ENCODE peak calls at places on chromosomes 11 and 22, in eight cellular contexts. L, J, Y, R, P, Z, B and W are unnamed samples. For H3K9me3, the result is how much of the 10 kb centered on the place peaks cover.

GRCh38 chr11:124825876-124826275 is 25.7 kb upstream of the MSANTD2 start:
- DNase-seq in L (no peak), B (no peak), J (no peak), P (no peak), R (no peak), Y (no peak), Z (no peak), W (no peak)

GRCh38 chr22:35424761-35425160 is 24.8 kb downstream of the MCM5 start:
- DNase-seq in J (no peak), B (no peak), R (no peak), L (no peak), Y (no peak), Z (no peak), P (no peak), W (no peak)

GRCh38 chr11:113705871-113706654 is at the start of gene TMPRSS5:
- DNase-seq in P (no peak), B (no peak), L (peak), J (no peak), Z (no peak), R (no peak), Y (no peak), W (no peak)

GRCh38 chr11:114566273-114566672 is 6.6 kb upstream of the NXPE1 start:
- DNase-seq in Z (no peak), P (no peak), J (no peak), L (peak), Y (no peak), B (no peak), R (no peak), W (no peak)

GRCh38 chr22:37425800-37426531 is 1.3 kb downstream of the ELFN2 start:
- DNase-seq in P (no peak), B (no peak), Z (no peak), L (peak), J (peak), Y (peak), R (no peak), W (peak)

GRCh38 chr22:23882370-23882769 is 11.8 kb upstream of the MIF start:
- DNase-seq in Y (no peak), P (no peak), L (no peak), Z (no peak), R (no peak), J (no peak), B (no peak), W (no peak)

GRCh38 chr11:94183886-94184264 is 55.2 kb downstream of the PANX1 start:
- DNase-seq in P (peak), B (peak), Z (peak), Y (peak), L (peak), J (no peak), R (peak), W (peak)

GRCh38 chr11:123560001-123560400 is 94.4 kb downstream of the SCN3B start:
- DNase-seq in B (peak), L (peak), Z (no peak), P (no peak), J (no peak), R (peak), Y (no peak), W (peak)

GRCh38 chr22:27973851-27974250 is 54.8 kb upstream of the PITPNB start:
- DNase-seq in Z (no peak), L (peak), J (no peak), B (no peak), P (no peak), R (no peak), Y (no peak), W (no peak)

GRCh38 chr11:122085264-122085663 is 30.8 kb downstream of the BLID start:
- DNase-seq in R (peak), Y (no peak), B (no peak), Z (peak), P (no peak), J (no peak), L (no peak), W (no peak)

GRCh38 chr22:32044913-32045312 is 1.9 kb downstream of the SLC5A1 start:
- DNase-seq in Y (no peak), B (peak), J (no peak), P (no peak), Z (peak), L (no peak), R (peak), W (peak)

GRCh38 chr11:36377759-36378553 is 81.9 kb downstream of the PRR5L start:
- DNase-seq in B (no peak), R (no peak), Z (no peak), L (no peak), Y (no peak), P (no peak), J (peak), W (no peak)

GRCh38 chr11:65121447-65121864 is 478 bp downstream of the FAU start:
- DNase-seq in L (peak), R (peak), Y (peak), B (no peak), P (no peak), J (peak), Z (no peak), W (peak)

GRCh38 chr22:30192427-30192826 is 54.1 kb downstream of the LIF start:
- DNase-seq in Y (peak), P (no peak), L (no peak), Z (peak), R (no peak), J (no peak), B (no peak), W (no peak)

GRCh38 chr22:30191049-30191701 is 55.4 kb downstream of the LIF start:
- DNase-seq in R (peak), L (no peak), B (no peak), P (no peak), Y (no peak), Z (no peak), J (no peak), W (peak)

GRCh38 chr22:30195245-30196140 is 51.1 kb downstream of the LIF start:
- DNase-seq in Z (peak), L (no peak), R (peak), P (no peak), Y (no peak), J (no peak), B (no peak), W (no peak)

GRCh38 chr22:30190619-30191018 is 55.9 kb downstream of the LIF start:
- DNase-seq in B (no peak), L (no peak), Y (no peak), J (no peak), Z (no peak), P (no peak), R (no peak), W (no peak)

GRCh38 chr22:30193031-30193794 is 53.3 kb downstream of the LIF start:
- DNase-seq in P (no peak), J (no peak), Y (no peak), L (no peak), R (no peak), Z (no peak), B (no peak), W (no peak)
- H2AFZ ChIP-seq in P (no peak), J (no peak), Y (no peak), L (no peak), R (no peak), Z (no peak), B (no peak), W (no peak)

DNA sequence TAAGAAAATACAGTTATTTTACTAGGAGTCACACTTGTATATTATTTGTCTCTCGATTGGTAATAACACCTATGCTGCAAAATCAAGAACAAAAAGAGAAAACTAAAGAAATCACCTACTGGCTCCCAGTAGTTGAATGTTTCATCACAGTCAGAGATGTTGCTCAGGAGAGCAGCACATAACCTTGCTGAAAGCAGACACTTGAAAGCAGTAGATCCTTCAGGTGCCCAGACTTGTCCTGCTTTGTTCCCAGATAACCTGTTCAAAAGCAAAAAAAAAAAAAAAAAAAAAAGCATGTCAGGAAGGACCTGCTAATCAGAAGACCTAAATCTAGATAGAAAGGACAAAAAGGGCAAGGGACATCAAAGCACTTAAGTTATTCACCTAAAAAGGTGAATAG is 1.3 kb downstream of the ALG9 start:
- DNase-seq in L (no peak), B (no peak), Y (no peak), J (no peak), R (no peak), P (no peak), Z (no peak), W (no peak)
- TF ChIP-seq EZH2phosphoT487 in L (no peak), B (no peak), Y (no peak), J (no peak), R (no peak), P (no peak), Z (no peak), W (no peak)

DNA sequence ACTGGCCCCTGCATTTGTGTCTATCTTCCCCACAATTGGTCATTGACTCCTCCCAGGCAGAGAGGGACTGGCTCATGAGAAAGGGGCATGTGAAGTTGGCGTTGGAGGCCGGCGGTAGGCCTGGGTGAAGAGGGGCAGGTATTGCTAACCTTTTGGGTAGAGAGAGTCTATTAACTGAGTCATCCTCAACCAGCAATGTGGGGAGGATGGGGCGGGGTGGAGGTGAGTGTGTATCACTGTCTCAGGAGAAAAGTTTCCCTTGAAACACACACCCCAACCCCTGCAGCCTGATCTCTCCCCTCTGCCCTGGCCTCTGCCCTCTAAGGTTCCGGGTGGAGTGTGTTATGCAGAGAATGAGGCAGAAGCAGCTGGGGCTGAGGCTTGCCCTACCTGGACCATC is 60.1 kb upstream of the PHF21B start:
- DNase-seq in L (no peak), B (no peak), Y (no peak), Z (peak), R (no peak), J (no peak), P (no peak), W (no peak)
- H3K9me3 ChIP-seq in L (under half), B (under half), Y (under half), Z (under half), R (under half), J (under half), P (under half), W (under half)

DNA sequence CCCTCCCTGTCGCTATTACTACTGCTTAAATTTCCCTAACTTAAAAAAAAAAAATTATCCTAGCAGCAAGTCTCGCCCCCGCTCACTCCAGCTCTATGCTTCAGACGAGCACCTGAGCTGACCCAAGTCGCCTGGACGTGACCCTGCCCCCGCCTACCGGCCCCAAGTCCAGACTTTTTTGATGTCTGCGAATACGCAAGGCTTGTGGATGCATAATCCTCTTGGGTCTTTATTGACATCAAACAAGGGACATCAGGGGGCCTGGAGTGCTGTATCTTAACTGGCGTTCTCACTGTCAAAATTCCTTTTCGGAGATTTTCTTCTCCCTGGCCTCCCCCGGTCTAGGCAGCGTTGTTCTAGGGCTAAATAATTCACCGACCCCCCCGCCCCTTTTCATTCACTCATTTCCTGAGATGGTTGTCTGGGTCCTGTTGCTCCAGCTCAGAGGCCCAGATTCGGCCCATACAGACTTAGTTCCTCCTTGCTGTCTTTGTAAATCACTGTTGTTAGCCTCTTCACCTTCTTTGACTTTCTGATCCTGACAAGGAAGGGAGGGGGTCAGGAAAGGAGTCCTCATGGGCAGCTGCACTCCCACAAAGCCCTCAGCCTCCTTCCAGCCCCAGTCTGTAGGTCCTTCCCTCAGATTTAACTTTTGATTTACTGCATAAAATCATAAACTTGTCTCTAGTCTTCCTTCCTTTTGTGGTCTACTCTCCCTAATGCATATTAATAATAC is 596 bp upstream of the LRP4 start:
- DNase-seq in R (no peak), Z (no peak), Y (peak), J (peak), L (peak), B (no peak), P (no peak), W (no peak)
- H2AFZ ChIP-seq in R (peak), Z (peak), Y (peak), J (peak), L (no peak), B (peak), P (peak), W (peak)

GRCh38 chr22:20747223-20747622 is 26.7 kb upstream of the SERPIND1 start:
- DNase-seq in Z (no peak), Y (no peak), R (no peak), B (no peak), P (no peak), J (no peak), L (no peak), W (no peak)

GRCh38 chr22:20748082-20748481 is 25.8 kb upstream of the SERPIND1 start:
- DNase-seq in R (no peak), P (no peak), J (no peak), L (no peak), B (no peak), Z (no peak), Y (no peak), W (no peak)

GRCh38 chr22:20749453-20749852 is 24.5 kb upstream of the SERPIND1 start:
- DNase-seq in J (no peak), P (no peak), L (no peak), R (no peak), Y (no peak), B (no peak), Z (no peak), W (no peak)

GRCh38 chr22:20750461-20751184 is 23.3 kb upstream of the SERPIND1 start:
- DNase-seq in R (peak), J (no peak), Z (peak), Y (no peak), B (no peak), P (no peak), L (no peak), W (peak)

GRCh38 chr22:20748820-20749428 is 25.0 kb upstream of the SERPIND1 start:
- DNase-seq in L (no peak), Y (peak), P (no peak), B (no peak), R (peak), J (peak), Z (no peak), W (no peak)
- TF ChIP-seq EZH2phosphoT487 in L (no peak), Y (no peak), P (no peak), B (no peak), R (no peak), J (no peak), Z (no peak), W (no peak)

GRCh38 chr11:74866557-74866956 is 82.3 kb downstream of the XRRA1 start:
- DNase-seq in J (no peak), B (no peak), Y (peak), L (no peak), P (no peak), R (no peak), Z (no peak), W (no peak)
- H3K9me3 ChIP-seq in J (under half), B (under half), Y (under half), L (under half), P (under half), R (under half), Z (half or more), W (under half)